ENCODE peak calls at places on chromosomes 16 and 17, in ten cellular contexts. W, I, M, S, K, J, X, F, V and B are unnamed samples. For H3K27me3, the result is how much of the 10 kb centered on the place peaks cover.

GRCh38 chr17:15917021-15917438 is 27.9 kb upstream of the ADORA2B start:
- DNase-seq in W (no peak), I (no peak), M (no peak), S (no peak), K (no peak), J (no peak), X (no peak), F (no peak), V (no peak), B (no peak)

GRCh38 chr17:30346211-30346831 is 12.5 kb upstream of the TMIGD1 start:
- DNase-seq in W (no peak), I (no peak), M (no peak), S (no peak), K (no peak), J (no peak), X (no peak), F (no peak), V (no peak), B (no peak)

GRCh38 chr16:3112058-3112880 is at the start of gene ZNF205:
- DNase-seq in W (peak), I (no peak), M (peak), S (peak), K (no peak), J (peak), X (no peak), F (peak), V (peak), B (peak)

GRCh38 chr17:69654981-69655581 is 240.6 kb downstream of the MAP2K6 start:
- DNase-seq in W (no peak), I (no peak), M (no peak), S (no peak), K (no peak), J (no peak), X (peak), F (peak), V (peak), B (no peak)

GRCh38 chr17:72702998-72703397 is 389.5 kb downstream of the SLC39A11 start:
- DNase-seq in W (no peak), I (no peak), M (no peak), S (no peak), K (no peak), J (no peak), X (peak), F (peak), V (no peak), B (no peak)

GRCh38 chr16:73505178-73505968 is 457.4 kb upstream of the ZFHX3 start:
- DNase-seq in W (no peak), I (no peak), M (no peak), S (no peak), K (no peak), J (no peak), X (no peak), F (no peak), V (no peak), B (no peak)

GRCh38 chr16:77191259-77191969 is 424 bp downstream of the MON1B start:
- DNase-seq in W (no peak), I (peak), M (no peak), S (peak), K (peak), J (peak), X (no peak), F (no peak), V (no peak), B (no peak)

GRCh38 chr17:7260601-7261376 is 1.5 kb downstream of the CLDN7 start:
- DNase-seq in W (peak), I (no peak), M (no peak), S (no peak), K (no peak), J (peak), X (no peak), F (no peak), V (no peak), B (no peak)

GRCh38 chr17:76337413-76337777 is 16.3 kb downstream of the PRPSAP1 start:
- DNase-seq in W (no peak), I (no peak), M (no peak), S (no peak), K (no peak), J (no peak), X (no peak), F (peak), V (no peak), B (no peak)

GRCh38 chr17:2011421-2012371 is 13.4 kb downstream of the RTN4RL1 start:
- DNase-seq in W (peak), I (no peak), M (no peak), S (peak), K (no peak), J (peak), X (no peak), F (no peak), V (no peak), B (no peak)

GRCh38 chr17:1030684-1031557 is 34.0 kb downstream of the TIMM22 start:
- DNase-seq in W (peak), I (no peak), M (no peak), S (peak), K (no peak), J (no peak), X (no peak), F (no peak), V (no peak), B (no peak)

GRCh38 chr16:66335704-66336329 is 30.7 kb upstream of the CDH5 start:
- DNase-seq in W (no peak), I (no peak), M (peak), S (peak), K (no peak), J (no peak), X (peak), F (peak), V (peak), B (peak)

GRCh38 chr16:50198802-50199410 is 45.8 kb downstream of the TENT4B start:
- DNase-seq in W (no peak), I (no peak), M (no peak), S (no peak), K (no peak), J (no peak), X (no peak), F (no peak), V (no peak), B (no peak)

GRCh38 chr17:20315321-20315720 is 152.0 kb downstream of the LGALS9B start:
- DNase-seq in W (no peak), I (no peak), M (no peak), S (no peak), K (no peak), J (no peak), X (no peak), F (no peak), V (no peak), B (no peak)

GRCh38 chr16:23907457-23907902 is 71.7 kb downstream of the PRKCB start:
- DNase-seq in W (no peak), I (no peak), M (no peak), S (no peak), K (no peak), J (no peak), X (no peak), F (no peak), V (no peak), B (no peak)

GRCh38 chr17:44831270-44831770 is 1.2 kb upstream of the GJC1 start:
- DNase-seq in W (peak), I (no peak), M (no peak), S (no peak), K (no peak), J (no peak), X (no peak), F (no peak), V (no peak), B (no peak)
- H3K27me3 ChIP-seq in W (under half), I (under half), M (under half), S (under half), K (under half), J (under half), X (under half), F (under half), V (under half), B (under half)

GRCh38 chr17:12990926-12991325 is 26.9 kb downstream of the ELAC2 start:
- DNase-seq in W (no peak), I (no peak), M (no peak), S (no peak), K (no peak), J (no peak), X (no peak), F (no peak), V (no peak), B (no peak)
- H3K4me3 ChIP-seq in W (no peak), I (no peak), M (no peak), S (no peak), K (no peak), J (no peak), X (no peak), F (no peak), V (no peak), B (no peak)

GRCh38 chr17:14805348-14805747 is 459.8 kb downstream of the PMP22 start:
- DNase-seq in W (peak), I (no peak), M (no peak), S (no peak), K (no peak), J (no peak), X (no peak), F (no peak), V (no peak), B (no peak)
- TF ChIP-seq CTCF in W (peak), I (no peak), M (no peak), S (no peak), K (no peak), J (no peak), X (no peak), F (no peak), V (peak), B (no peak)

DNA sequence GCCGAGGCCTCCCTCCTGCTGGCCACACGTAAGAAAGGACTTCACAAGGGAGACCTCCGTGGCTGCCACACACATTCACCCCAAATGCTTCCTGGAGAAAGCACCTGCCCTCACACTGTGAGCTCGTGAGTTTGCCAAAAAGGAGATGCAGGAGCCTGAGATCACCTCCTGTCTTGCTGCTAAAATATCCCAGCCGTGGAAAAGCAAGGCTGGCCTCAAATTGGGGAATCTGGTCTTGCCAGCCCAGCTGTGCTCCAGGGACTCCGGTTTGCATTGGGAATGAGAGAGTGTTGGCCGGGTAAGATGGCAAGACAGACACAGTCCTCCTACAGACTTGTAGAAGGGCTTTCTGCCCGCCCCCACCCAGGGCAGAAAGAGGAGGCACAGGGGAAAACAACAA is 13.8 kb downstream of the RBFOX3 start:
- DNase-seq in W (no peak), I (no peak), M (no peak), S (no peak), K (peak), J (no peak), X (no peak), F (no peak), V (no peak), B (no peak)
- H3K27me3 ChIP-seq in W (under half), I (under half), M (under half), S (under half), K (under half), J (under half), X (under half), F (under half), V (under half), B (half or more)

GRCh38 chr16:6021544-6021943 is 923.9 kb upstream of the EEF2KMT start:
- DNase-seq in W (no peak), I (no peak), M (no peak), S (no peak), K (no peak), J (no peak), X (no peak), F (no peak), V (no peak), B (no peak)

GRCh38 chr16:6020162-6020980 is 922.8 kb upstream of the EEF2KMT start:
- DNase-seq in W (peak), I (no peak), M (no peak), S (no peak), K (no peak), J (no peak), X (no peak), F (no peak), V (no peak), B (no peak)

GRCh38 chr16:6016530-6017184 is 919.1 kb upstream of the EEF2KMT start:
- DNase-seq in W (peak), I (no peak), M (no peak), S (no peak), K (no peak), J (no peak), X (no peak), F (no peak), V (peak), B (no peak)

GRCh38 chr16:6019490-6019991 is 921.9 kb upstream of the EEF2KMT start:
- DNase-seq in W (peak), I (no peak), M (no peak), S (no peak), K (no peak), J (no peak), X (no peak), F (no peak), V (no peak), B (no peak)

DNA sequence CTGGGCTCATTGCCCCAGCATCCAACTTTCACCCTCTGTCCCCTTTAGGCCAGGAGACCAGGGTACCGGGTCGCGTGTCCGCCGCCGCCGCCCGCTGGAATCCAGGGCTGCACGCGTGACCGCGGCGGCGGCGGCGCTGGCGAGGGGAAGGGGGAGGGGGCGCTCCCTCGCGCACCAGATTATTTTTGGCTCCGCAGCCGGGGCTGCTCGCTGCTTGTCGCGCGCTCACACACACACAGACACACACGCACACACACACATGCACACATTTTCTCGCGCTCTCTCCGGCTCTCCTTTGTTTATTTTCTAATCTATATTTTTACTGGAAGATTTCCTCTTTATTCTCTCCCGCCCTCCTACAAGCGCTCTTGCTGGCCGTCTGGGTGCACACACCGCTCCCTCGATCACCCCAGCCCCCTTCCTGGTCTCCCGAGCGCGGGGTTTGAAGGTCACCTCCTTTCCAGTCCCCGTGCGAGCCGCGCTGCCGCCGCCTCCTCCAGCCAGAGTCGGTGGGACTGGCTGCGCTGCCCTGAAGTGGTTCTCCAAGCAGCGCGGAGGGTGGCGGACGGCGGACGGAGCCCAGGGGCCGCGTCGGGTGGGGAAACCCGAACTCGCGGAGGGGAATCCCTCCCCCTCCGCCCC is 921.4 kb upstream of the EEF2KMT start:
- DNase-seq in W (peak), I (no peak), M (no peak), S (no peak), K (no peak), J (no peak), X (no peak), F (no peak), V (no peak), B (no peak)
- H3K4me3 ChIP-seq in W (peak), I (no peak), M (no peak), S (no peak), K (no peak), J (no peak), X (no peak), F (no peak), V (no peak), B (no peak)

GRCh38 chr16:9484436-9484835 is 393.0 kb downstream of the HAPSTR1 start:
- DNase-seq in W (no peak), I (no peak), M (no peak), S (no peak), K (no peak), J (no peak), X (no peak), F (no peak), V (no peak), B (no peak)

GRCh38 chr16:9476744-9477143 is 385.3 kb downstream of the HAPSTR1 start:
- DNase-seq in W (no peak), I (no peak), M (no peak), S (no peak), K (no peak), J (no peak), X (no peak), F (no peak), V (no peak), B (no peak)

GRCh38 chr16:9480503-9480902 is 389.1 kb downstream of the HAPSTR1 start:
- DNase-seq in W (no peak), I (no peak), M (no peak), S (no peak), K (no peak), J (no peak), X (no peak), F (no peak), V (no peak), B (no peak)

GRCh38 chr16:9481749-9482148 is 390.3 kb downstream of the HAPSTR1 start:
- DNase-seq in W (no peak), I (no peak), M (no peak), S (no peak), K (no peak), J (no peak), X (no peak), F (no peak), V (no peak), B (no peak)

GRCh38 chr16:9479008-9479407 is 387.6 kb downstream of the HAPSTR1 start:
- DNase-seq in W (no peak), I (no peak), M (no peak), S (no peak), K (no peak), J (no peak), X (no peak), F (no peak), V (no peak), B (no peak)
- TF ChIP-seq CTCF in W (no peak), I (no peak), M (no peak), S (no peak), K (no peak), J (no peak), X (no peak), F (no peak), V (no peak), B (no peak)

GRCh38 chr17:79369532-79369931 is 241.3 kb downstream of the RBFOX3 start:
- DNase-seq in W (no peak), I (no peak), M (no peak), S (no peak), K (no peak), J (no peak), X (no peak), F (no peak), V (no peak), B (no peak)

GRCh38 chr17:79370126-79370525 is 240.7 kb downstream of the RBFOX3 start:
- DNase-seq in W (no peak), I (no peak), M (no peak), S (no peak), K (no peak), J (no peak), X (no peak), F (no peak), V (no peak), B (no peak)

GRCh38 chr17:79369001-79369400 is 241.8 kb downstream of the RBFOX3 start:
- DNase-seq in W (no peak), I (no peak), M (no peak), S (no peak), K (no peak), J (no peak), X (no peak), F (no peak), V (no peak), B (no peak)

GRCh38 chr17:79371984-79372383 is 238.9 kb downstream of the RBFOX3 start:
- DNase-seq in W (no peak), I (no peak), M (no peak), S (no peak), K (no peak), J (no peak), X (no peak), F (no peak), V (no peak), B (no peak)

DNA sequence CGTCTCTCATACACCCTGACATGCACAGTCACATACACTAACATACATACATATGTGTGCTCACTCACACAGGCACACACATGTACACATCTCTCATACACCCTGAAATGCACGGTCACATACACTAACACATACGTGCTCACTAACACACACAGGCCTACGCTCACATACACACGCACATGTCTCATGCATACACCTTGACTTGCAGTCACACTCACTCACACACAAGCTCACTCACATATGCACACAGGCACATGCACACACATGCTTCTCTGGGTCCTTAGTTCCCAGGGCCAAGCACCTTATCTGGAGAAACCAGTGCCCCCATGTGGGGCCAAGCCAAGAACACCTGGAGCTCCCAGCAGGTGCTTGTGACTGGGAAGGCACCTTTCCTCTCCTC is 240.3 kb downstream of the RBFOX3 start:
- DNase-seq in W (no peak), I (no peak), M (no peak), S (no peak), K (no peak), J (no peak), X (no peak), F (no peak), V (no peak), B (no peak)
- H3K27me3 ChIP-seq in W (under half), I (under half), M (under half), S (under half), K (under half), J (under half), X (under half), F (under half), V (under half), B (half or more)

GRCh38 chr16:65069766-65070165 is 52.1 kb downstream of the CDH11 start:
- DNase-seq in W (no peak), I (no peak), M (no peak), S (no peak), K (no peak), J (no peak), X (no peak), F (peak), V (peak), B (no peak)

GRCh38 chr16:65069090-65069489 is 52.8 kb downstream of the CDH11 start:
- DNase-seq in W (no peak), I (no peak), M (no peak), S (no peak), K (no peak), J (no peak), X (peak), F (peak), V (peak), B (no peak)

GRCh38 chr16:65070831-65071230 is 51.0 kb downstream of the CDH11 start:
- DNase-seq in W (peak), I (no peak), M (peak), S (peak), K (no peak), J (peak), X (peak), F (peak), V (peak), B (peak)

GRCh38 chr16:65068151-65068740 is 53.6 kb downstream of the CDH11 start:
- DNase-seq in W (peak), I (no peak), M (no peak), S (no peak), K (no peak), J (no peak), X (no peak), F (peak), V (peak), B (no peak)

DNA sequence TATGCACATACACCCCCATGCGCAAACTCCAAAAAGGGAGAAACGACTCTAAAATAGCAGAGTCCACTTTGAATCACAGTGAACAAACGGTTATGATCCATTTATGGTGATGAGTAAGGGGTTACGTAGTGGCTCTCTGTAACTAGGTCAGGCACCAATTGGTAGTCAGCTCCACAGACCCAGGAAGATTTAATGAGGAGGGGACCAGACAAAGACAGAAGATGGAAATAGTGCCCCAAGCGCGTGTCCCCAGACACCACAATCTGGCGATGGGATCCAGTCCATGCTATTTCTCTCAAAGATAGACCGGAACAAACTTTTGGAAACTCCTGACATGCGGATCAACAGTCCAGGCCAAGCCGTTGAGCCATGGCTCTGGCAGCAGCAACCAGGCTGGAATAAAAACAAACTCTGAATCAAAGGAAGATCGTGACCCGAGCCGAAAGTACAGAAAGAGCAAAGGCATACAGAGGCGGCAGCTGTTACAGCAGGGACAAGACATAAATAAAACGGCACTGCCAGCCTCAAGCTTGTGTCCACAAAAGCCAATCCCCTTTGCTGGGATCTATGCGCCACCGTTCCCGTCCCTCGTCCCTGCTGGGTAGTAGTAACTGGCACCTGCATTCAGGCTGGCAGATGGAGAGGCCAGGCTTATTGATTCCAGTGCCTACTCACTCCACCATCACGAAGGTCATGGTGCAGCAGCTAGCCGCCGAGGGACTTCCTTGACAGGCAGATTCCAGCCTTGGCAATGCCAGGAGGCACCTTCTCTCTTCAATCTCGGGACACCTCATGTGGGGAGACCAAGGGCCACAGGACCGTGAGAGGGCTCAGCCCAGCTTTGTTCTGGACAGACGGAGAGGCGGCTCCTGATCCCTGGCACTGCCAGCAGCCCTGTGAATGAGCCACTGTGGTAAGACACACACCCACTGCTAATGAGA is 50.2 kb downstream of the CDH11 start:
- DNase-seq in W (no peak), I (no peak), M (peak), S (peak), K (no peak), J (no peak), X (no peak), F (peak), V (peak), B (no peak)
- H3K4me3 ChIP-seq in W (no peak), I (no peak), M (no peak), S (peak), K (no peak), J (no peak), X (peak), F (no peak), V (peak), B (peak)